ENCODE peak calls at places on chromosomes 16 and 17, in eight cellular contexts. Y is neural progenitor cell, L is MM.1S, E is GM23248, R is ascending aorta, S is left lung, X is cardiac muscle cell, V is fibroblast of lung. T is an unnamed sample.

GRCh38 chr16:50496990-50497389 is 51.2 kb upstream of the NKD1 start:
- DNase-seq in L (no peak), X (no peak), Y (no peak), E (peak), R (no peak), V (no peak), S (no peak), T (no peak)

GRCh38 chr16:21523411-21524067 is 75.8 kb upstream of the METTL9 start:
- DNase-seq in V (no peak), R (no peak), X (no peak), E (peak), S (peak), Y (peak), L (no peak), T (no peak)

GRCh38 chr16:83125999-83126568 is 499.3 kb downstream of the CDH13 start:
- DNase-seq in S (no peak), V (no peak), R (no peak), X (no peak), E (no peak), L (no peak), Y (no peak), T (no peak)

GRCh38 chr17:6800422-6801027 is 24.5 kb downstream of the FBXO39 start:
- DNase-seq in R (no peak), L (no peak), E (no peak), Y (peak), X (no peak), V (no peak), S (no peak), T (no peak)

GRCh38 chr17:73878923-73879322 is 234.7 kb upstream of the SDK2 start:
- DNase-seq in R (no peak), X (no peak), S (no peak), E (peak), L (no peak), V (no peak), Y (no peak), T (no peak)

GRCh38 chr16:35252356-35252936 is 1793.0 kb downstream of the TP53TG3F start:
- DNase-seq in X (no peak), R (no peak), L (no peak), V (peak), Y (no peak), S (no peak), E (peak), T (peak)

GRCh38 chr17:40309031-40309937 is at the start of gene RARA:
- DNase-seq in L (no peak), E (peak), S (peak), Y (peak), X (peak), R (no peak), V (peak), T (no peak)

GRCh38 chr17:76697702-76698465 is 12.9 kb downstream of the MXRA7 start:
- DNase-seq in L (no peak), E (peak), S (no peak), R (no peak), V (peak), Y (peak), X (peak), T (no peak)

GRCh38 chr17:48618366-48618896 is 3.3 kb upstream of the HOXB8 start:
- DNase-seq in Y (peak), X (peak), E (peak), R (peak), S (peak), V (peak), L (peak), T (peak)

GRCh38 chr17:18246880-18247612 is 11.5 kb downstream of the FLII start:
- DNase-seq in Y (peak), X (peak), L (no peak), R (no peak), V (no peak), S (no peak), E (peak), T (no peak)

GRCh38 chr16:25143898-25144297 is 32.4 kb downstream of the LCMT1 start:
- DNase-seq in E (peak), S (no peak), V (no peak), Y (peak), L (no peak), R (no peak), X (no peak), T (no peak)

GRCh38 chr16:1426734-1427451 is 4.0 kb upstream of the PERCC1 start:
- DNase-seq in Y (no peak), X (no peak), L (no peak), R (no peak), E (no peak), S (no peak), V (no peak), T (no peak)

GRCh38 chr17:14318906-14319205 is 18.0 kb downstream of the HS3ST3B1 start:
- DNase-seq in X (no peak), E (no peak), Y (no peak), R (no peak), V (no peak), S (no peak), L (no peak), T (peak)

GRCh38 chr17:19410875-19411291 is at the start of gene RNF112:
- DNase-seq in E (peak), L (no peak), R (no peak), S (peak), V (peak), Y (peak), X (no peak), T (no peak)
- H3K4me3 ChIP-seq in E (peak), L (no peak), R (peak), S (peak), V (peak), Y (no peak), X (no peak), T (no peak)

GRCh38 chr17:43591750-43592562 is 45.8 kb upstream of the ETV4 start:
- DNase-seq in R (peak), S (no peak), E (peak), X (no peak), L (no peak), V (peak), Y (peak), T (no peak)
- H3K4me3 ChIP-seq in R (no peak), S (no peak), E (peak), X (no peak), L (no peak), V (no peak), Y (no peak), T (no peak)

GRCh38 chr17:42275527-42276358 is 448 bp downstream of the STAT5B start:
- DNase-seq in E (no peak), V (peak), S (peak), L (no peak), Y (peak), X (peak), R (no peak), T (no peak)

GRCh38 chr17:42274812-42275526 is 1.2 kb downstream of the STAT5B start:
- DNase-seq in R (no peak), L (no peak), S (no peak), E (peak), X (no peak), V (no peak), Y (no peak), T (no peak)

GRCh38 chr17:42276359-42276608 is at the start of gene STAT5B:
- DNase-seq in S (peak), R (no peak), V (peak), Y (peak), E (peak), X (no peak), L (peak), T (no peak)

GRCh38 chr17:42276609-42277341 is 584 bp upstream of the STAT5B start:
- DNase-seq in R (no peak), X (peak), S (peak), L (no peak), E (peak), Y (peak), V (peak), T (no peak)

DNA sequence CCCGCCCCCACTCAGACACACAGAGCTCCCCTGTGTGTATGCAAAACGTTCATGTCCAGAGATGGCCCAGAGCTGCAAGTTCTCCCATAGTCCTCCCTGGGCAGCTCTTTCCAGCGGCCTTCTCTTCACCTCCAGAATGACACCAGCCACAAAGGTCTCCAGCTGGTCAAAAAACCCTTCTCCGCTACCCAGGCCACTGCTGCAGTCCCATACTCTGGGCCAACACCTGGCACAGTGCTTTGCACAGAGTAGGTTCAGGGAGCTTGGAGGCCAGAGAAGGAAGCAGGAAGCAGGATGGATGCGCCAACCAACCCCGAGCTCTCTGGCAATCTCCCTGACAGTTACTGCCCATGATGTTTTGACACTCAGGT is 1.1 kb upstream of the STAT5B start:
- DNase-seq in S (no peak), E (no peak), Y (peak), V (no peak), L (no peak), X (no peak), R (no peak), T (no peak)
- H3K4me3 ChIP-seq in S (peak), E (no peak), Y (peak), V (no peak), L (no peak), X (no peak), R (peak), T (no peak)

DNA sequence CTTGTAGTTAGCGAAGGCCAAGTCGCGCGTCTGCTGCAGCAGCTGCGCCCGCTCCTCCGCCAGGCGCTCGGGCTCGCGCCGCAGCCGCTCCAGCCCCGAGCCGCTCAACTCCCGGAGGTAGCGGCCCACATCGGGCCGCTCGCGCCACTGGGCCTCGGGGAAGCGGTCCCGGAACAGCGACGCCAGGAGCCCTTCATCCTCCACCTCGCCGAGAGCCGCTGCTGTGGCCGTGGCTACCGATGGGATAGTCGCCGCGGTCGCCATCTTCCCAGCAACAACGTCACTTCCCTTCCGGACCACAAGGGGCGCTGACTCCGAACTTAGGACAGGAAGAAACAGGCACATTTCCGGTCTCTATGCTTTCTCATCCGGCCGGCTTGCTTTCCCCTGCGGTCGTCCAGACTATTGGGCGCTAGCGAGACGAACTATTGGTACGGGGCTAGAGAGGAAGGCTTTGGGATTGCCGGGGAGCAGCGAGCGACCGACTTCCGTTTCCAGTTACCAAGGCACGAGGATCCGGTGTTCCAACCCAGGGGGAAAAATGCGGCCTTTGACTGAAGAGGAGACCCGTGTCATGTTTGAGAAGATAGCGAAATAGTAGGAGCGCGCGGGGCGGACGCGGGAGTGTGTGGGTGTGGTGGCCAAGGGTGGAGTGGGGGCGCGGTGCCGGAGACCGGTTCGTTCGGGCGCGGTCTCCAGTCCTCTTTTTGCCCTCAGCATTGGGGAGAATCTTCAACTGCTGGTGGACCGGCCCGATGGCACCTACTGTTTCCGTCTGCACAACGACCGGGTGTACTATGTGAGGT is at the start of the genes COG8 and NIP7:
- DNase-seq in Y (peak), R (peak), E (peak), L (peak), S (peak), V (peak), X (peak), T (peak)
- H3K4me3 ChIP-seq in Y (peak), R (peak), E (peak), L (peak), S (peak), V (peak), X (peak), T (peak)

GRCh38 chr17:37110012-37110701 is 161.4 kb downstream of the AATF start:
- DNase-seq in E (no peak), Y (peak), X (no peak), L (no peak), S (no peak), V (no peak), R (no peak), T (no peak)

GRCh38 chr17:37107406-37108083 is 158.8 kb downstream of the AATF start:
- DNase-seq in Y (no peak), V (peak), L (no peak), X (no peak), S (peak), R (no peak), E (peak), T (no peak)

GRCh38 chr17:37101306-37101705 is 152.6 kb downstream of the AATF start:
- DNase-seq in Y (no peak), X (no peak), L (no peak), E (no peak), R (no peak), S (no peak), V (no peak), T (no peak)

GRCh38 chr17:37103191-37103590 is 154.4 kb downstream of the AATF start:
- DNase-seq in Y (no peak), L (no peak), R (no peak), E (no peak), X (no peak), V (no peak), S (no peak), T (no peak)

GRCh38 chr17:37106049-37106448 is 157.3 kb downstream of the AATF start:
- DNase-seq in V (no peak), S (no peak), R (no peak), X (no peak), E (no peak), Y (no peak), L (no peak), T (no peak)
- H3K4me3 ChIP-seq in V (no peak), S (no peak), R (no peak), X (no peak), E (no peak), Y (no peak), L (no peak), T (no peak)

GRCh38 chr17:57605734-57606105 is 139.4 kb downstream of the CCDC182 start:
- DNase-seq in Y (no peak), X (peak), V (no peak), E (no peak), L (no peak), R (no peak), S (no peak), T (peak)
- H3K4me3 ChIP-seq in Y (no peak), X (no peak), V (no peak), E (no peak), L (peak), R (no peak), S (no peak), T (peak)

T was measured in Jurkat, Clone E6-1.